ENCODE peak calls at places on chromosomes 7 and 10, in seven cellular contexts. E is GM06990; G is AG20443; N is effector memory CD8-positive, alpha-beta T cell; W is glomerular endothelial cell; L is naive thymus-derived CD8-positive, alpha-beta T cell; A is coronary artery. R is an unnamed sample.

GRCh38 chr7:127786184-127786583 is 134.2 kb downstream of the SND1 start:
- DNase-seq in E (no peak), G (no peak), N (no peak), W (no peak), L (no peak), A (no peak), R (no peak)

GRCh38 chr10:105950410-105950809 is 1214.1 kb downstream of the SORCS1 start:
- DNase-seq in E (no peak), G (peak; percentile 66), N (no peak), W (no peak), L (no peak), A (no peak), R (peak; percentile 31)

GRCh38 chr7:77348371-77348813 is 67.8 kb downstream of the GSAP start:
- DNase-seq in E (no peak), G (peak; percentile 10), N (no peak), W (no peak), L (no peak), A (no peak), R (no peak)

GRCh38 chr7:3399858-3400257 is 98.8 kb downstream of the SDK1 start:
- DNase-seq in E (no peak), G (no peak), N (no peak), W (no peak), L (no peak), A (no peak), R (no peak)

GRCh38 chr10:72832701-72833100 is 60.8 kb upstream of the OIT3 start:
- DNase-seq in E (no peak), G (no peak), N (no peak), W (no peak), L (no peak), A (no peak), R (no peak)

GRCh38 chr7:2517004-2517403 is 2.6 kb upstream of the LFNG start:
- DNase-seq in E (no peak), G (peak; percentile 94), N (no peak), W (no peak), L (no peak), A (no peak), R (no peak)

GRCh38 chr10:46293832-46294640 is 7.2 kb downstream of the ANTXRL start:
- DNase-seq in E (no peak), G (no peak), N (no peak), W (no peak), L (no peak), A (no peak), R (no peak)

GRCh38 chr10:25078659-25079429 is 62.4 kb downstream of the THNSL1 start:
- DNase-seq in E (no peak), G (no peak), N (no peak), W (no peak), L (no peak), A (no peak), R (no peak)

GRCh38 chr10:91908358-91909177 is 718 bp downstream of the FGFBP3 start:
- DNase-seq in E (peak; percentile 86), G (peak; percentile 89), N (peak; percentile 57), W (no peak), L (peak; percentile 74), A (peak; percentile 84), R (peak; percentile 89)

GRCh38 chr10:43190775-43191174 is 52.5 kb downstream of the CSGALNACT2 start:
- DNase-seq in E (no peak), G (peak; percentile 68), N (no peak), W (no peak), L (no peak), A (no peak), R (no peak)

GRCh38 chr7:28855538-28856217 is 102.5 kb downstream of the TRIL start:
- DNase-seq in E (no peak), G (peak; percentile 80), N (no peak), W (no peak), L (no peak), A (no peak), R (no peak)

GRCh38 chr7:20307119-20307518 is 23.6 kb upstream of the ITGB8 start:
- DNase-seq in E (no peak), G (peak; percentile 9), N (no peak), W (no peak), L (no peak), A (no peak), R (peak; percentile 54)

GRCh38 chr10:94274142-94274787 is 88.5 kb downstream of the NOC3L start:
- DNase-seq in E (no peak), G (peak; percentile 60), N (no peak), W (no peak), L (no peak), A (no peak), R (no peak)

GRCh38 chr7:48114589-48114988 is 25.5 kb downstream of the UPP1 start:
- DNase-seq in E (no peak), G (no peak), N (no peak), W (no peak), L (no peak), A (no peak), R (no peak)

GRCh38 chr10:112383325-112383724 is 9.4 kb downstream of the ACSL5 start:
- DNase-seq in E (no peak), G (peak; percentile 64), N (no peak), W (no peak), L (no peak), A (peak; percentile 71), R (no peak)

GRCh38 chr7:122311719-122312118 is 7.2 kb upstream of the FEZF1 start:
- DNase-seq in E (no peak), G (no peak), N (no peak), W (no peak), L (no peak), A (no peak), R (no peak)

GRCh38 chr7:120064565-120064964 is 208.4 kb upstream of the KCND2 start:
- DNase-seq in E (peak; percentile 43), G (peak; percentile 11), N (no peak), W (no peak), L (no peak), A (no peak), R (no peak)

GRCh38 chr7:111755388-111755787 is 193.1 kb upstream of the IMMP2L start:
- DNase-seq in E (no peak), G (no peak), N (no peak), W (no peak), L (no peak), A (no peak), R (no peak)

GRCh38 chr7:103117016-103117415 is 31.9 kb downstream of the NAPEPLD start:
- DNase-seq in E (no peak), G (no peak), N (no peak), W (no peak), L (no peak), A (no peak), R (no peak)

GRCh38 chr7:100708395-100708794 is 2.5 kb downstream of the POP7 start:
- DNase-seq in E (no peak), G (no peak), N (no peak), W (no peak), L (no peak), A (no peak), R (no peak)

GRCh38 chr7:85529197-85529596 is 342.3 kb upstream of the SEMA3D start:
- DNase-seq in E (no peak), G (peak; percentile 9), N (no peak), W (no peak), L (no peak), A (no peak), R (no peak)

R was measured in GM13976.